ENCODE peak calls at places on chromosomes 12 and 14, in five cellular contexts. T is adrenal gland, Q is cardiac muscle cell, N is GM23338, F is endodermal cell. R is an unnamed sample. For H3K4me1, the result is how much of the 10 kb centered on the place peaks cover.

GRCh38 chr12:96091833-96092232 is 56.4 kb upstream of the LTA4H start:
- DNase-seq in T (no peak), Q (no peak), N (peak), F (peak), R (no peak)

GRCh38 chr14:84454114-84454513 is 1075.8 kb upstream of the FLRT2 start:
- DNase-seq in T (no peak), Q (no peak), N (no peak), F (no peak), R (no peak)

GRCh38 chr12:59636945-59637656 is 41.3 kb downstream of the SLC16A7 start:
- DNase-seq in T (no peak), Q (no peak), N (no peak), F (no peak), R (no peak)

GRCh38 chr14:95774265-95775160 is 60.6 kb upstream of the TCL1A start:
- DNase-seq in T (peak), Q (peak), N (peak), F (peak), R (no peak)

GRCh38 chr14:105563347-105563737 is 37.0 kb downstream of the TMEM121 start:
- DNase-seq in T (no peak), Q (no peak), N (no peak), F (no peak), R (no peak)

GRCh38 chr14:99644723-99645544 is at the start of gene HHIPL1:
- DNase-seq in T (no peak), Q (peak), N (peak), F (peak), R (no peak)

GRCh38 chr14:22099942-22100763 is 426.5 kb upstream of the OR4E1 start:
- DNase-seq in T (peak), Q (peak), N (peak), F (peak), R (no peak)

GRCh38 chr12:34396861-34397590 is 374.7 kb downstream of the ALG10 start:
- DNase-seq in T (peak), Q (no peak), N (no peak), F (peak), R (peak)

GRCh38 chr14:21084988-21085853 is 13.2 kb downstream of the ZNF219 start:
- DNase-seq in T (peak), Q (no peak), N (no peak), F (no peak), R (peak)

GRCh38 chr12:68250454-68250853 is 3.0 kb downstream of the IL22 start:
- DNase-seq in T (no peak), Q (no peak), N (no peak), F (no peak), R (no peak)

GRCh38 chr12:76108356-76108755 is 23.9 kb upstream of the NAP1L1 start:
- DNase-seq in T (no peak), Q (no peak), N (no peak), F (peak), R (no peak)

GRCh38 chr12:25054783-25055144 is 105.9 kb upstream of the BCAT1 start:
- DNase-seq in T (no peak), Q (no peak), N (no peak), F (no peak), R (no peak)

GRCh38 chr12:49623142-49623899 is at the start of gene PRPF40B:
- DNase-seq in T (peak), Q (peak), N (peak), F (peak), R (peak)

GRCh38 chr12:71654200-71654599 is 9.4 kb downstream of the ZFC3H1 start:
- DNase-seq in T (no peak), Q (no peak), N (no peak), F (no peak), R (no peak)

GRCh38 chr12:14275886-14276285 is 89.6 kb upstream of the ATF7IP start:
- DNase-seq in T (no peak), Q (no peak), N (no peak), F (no peak), R (no peak)

GRCh38 chr14:102580552-102581110 is 11.8 kb upstream of the RCOR1 start:
- DNase-seq in T (no peak), Q (no peak), N (no peak), F (no peak), R (no peak)

GRCh38 chr12:15939111-15939510 is 28.0 kb downstream of the DERA start:
- DNase-seq in T (no peak), Q (no peak), N (no peak), F (no peak), R (no peak)

GRCh38 chr12:65022960-65023359 is 98.1 kb downstream of the WIF1 start:
- DNase-seq in T (no peak), Q (no peak), N (no peak), F (no peak), R (no peak)

GRCh38 chr12:45377815-45378214 is 161.9 kb downstream of the ANO6 start:
- DNase-seq in T (no peak), Q (no peak), N (no peak), F (no peak), R (no peak)

GRCh38 chr14:77024171-77024627 is 4.3 kb downstream of the IRF2BPL start:
- DNase-seq in T (peak), Q (peak), N (peak), F (peak), R (peak)

GRCh38 chr12:4119157-4119761 is 154.3 kb upstream of the CCND2 start:
- DNase-seq in T (no peak), Q (no peak), N (no peak), F (no peak), R (no peak)

GRCh38 chr14:95529242-95529641 is 5.6 kb upstream of the GLRX5 start:
- DNase-seq in T (no peak), Q (no peak), N (no peak), F (no peak), R (no peak)

GRCh38 chr12:112514926-112515642 is 96.3 kb downstream of the PTPN11 start:
- DNase-seq in T (no peak), Q (no peak), N (no peak), F (no peak), R (no peak)

GRCh38 chr14:52052289-52052943 is 16.4 kb downstream of the NID2 start:
- DNase-seq in T (no peak), Q (no peak), N (no peak), F (no peak), R (no peak)
- H3K4me1 ChIP-seq in T (under half), Q (half or more), N (under half), F (under half), R (under half)

GRCh38 chr12:12610711-12611110 is 965 bp upstream of the CREBL2 start:
- DNase-seq in T (no peak), Q (no peak), N (no peak), F (no peak), R (no peak)
- H3K27ac ChIP-seq in T (peak), Q (peak), N (peak), F (no peak), R (peak)

GRCh38 chr12:116535241-116535640 is 23.9 kb upstream of the MAP1LC3B2 start:
- DNase-seq in T (no peak), Q (no peak), N (no peak), F (no peak), R (no peak)
- H3K4me1 ChIP-seq in T (under half), Q (under half), N (under half), F (under half), R (under half)

GRCh38 chr14:91395998-91396660 is 21.5 kb downstream of the CCDC88C start:
- DNase-seq in T (no peak), Q (no peak), N (peak), F (peak), R (no peak)
- H3K27ac ChIP-seq in T (no peak), Q (no peak), N (peak), F (no peak), R (no peak)

GRCh38 chr12:120362516-120363273 is 6.3 kb downstream of the MSI1 start:
- DNase-seq in T (no peak), Q (no peak), N (no peak), F (peak), R (no peak)

GRCh38 chr12:120361506-120362208 is 7.3 kb downstream of the MSI1 start:
- DNase-seq in T (peak), Q (peak), N (peak), F (peak), R (no peak)

GRCh38 chr12:120364487-120364886 is 4.5 kb downstream of the MSI1 start:
- DNase-seq in T (no peak), Q (no peak), N (no peak), F (no peak), R (no peak)

GRCh38 chr12:120365675-120366340 is 3.2 kb downstream of the MSI1 start:
- DNase-seq in T (peak), Q (no peak), N (no peak), F (peak), R (no peak)

DNA sequence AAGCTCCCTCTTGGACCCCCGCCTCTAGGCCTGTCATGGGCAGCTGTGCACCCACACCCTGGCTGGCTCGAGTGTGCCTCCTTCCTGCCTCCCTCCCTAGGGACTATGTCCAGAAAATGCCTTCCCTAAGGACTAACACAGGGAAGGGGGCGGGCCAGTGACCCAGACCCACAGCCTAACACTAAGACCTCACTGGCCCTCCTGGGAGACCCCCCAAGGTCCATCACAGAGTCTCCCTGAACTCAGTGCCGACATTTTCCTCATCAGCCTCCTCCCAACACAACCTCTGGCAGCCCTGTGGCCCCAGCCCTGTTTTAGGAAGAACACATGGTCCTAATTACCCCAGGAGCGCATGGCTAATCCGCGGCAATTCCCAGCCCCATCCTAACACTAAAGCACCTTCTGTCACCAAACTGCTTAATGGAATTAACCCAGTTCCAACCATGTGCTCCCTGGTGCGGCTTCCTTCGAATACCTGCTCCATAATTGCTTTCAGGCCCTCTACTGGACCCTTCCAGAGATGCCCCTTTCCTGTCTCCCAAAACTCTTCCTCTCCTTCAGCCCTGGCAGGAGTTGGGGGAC is 5.6 kb downstream of the MSI1 start:
- DNase-seq in T (no peak), Q (no peak), N (peak), F (peak), R (no peak)
- H3K4me1 ChIP-seq in T (under half), Q (under half), N (under half), F (under half), R (under half)

GRCh38 chr14:50792058-50792477 is 38.9 kb downstream of the NIN start:
- DNase-seq in T (no peak), Q (no peak), N (no peak), F (no peak), R (no peak)
- H3K27ac ChIP-seq in T (no peak), Q (no peak), N (no peak), F (no peak), R (no peak)

DNA sequence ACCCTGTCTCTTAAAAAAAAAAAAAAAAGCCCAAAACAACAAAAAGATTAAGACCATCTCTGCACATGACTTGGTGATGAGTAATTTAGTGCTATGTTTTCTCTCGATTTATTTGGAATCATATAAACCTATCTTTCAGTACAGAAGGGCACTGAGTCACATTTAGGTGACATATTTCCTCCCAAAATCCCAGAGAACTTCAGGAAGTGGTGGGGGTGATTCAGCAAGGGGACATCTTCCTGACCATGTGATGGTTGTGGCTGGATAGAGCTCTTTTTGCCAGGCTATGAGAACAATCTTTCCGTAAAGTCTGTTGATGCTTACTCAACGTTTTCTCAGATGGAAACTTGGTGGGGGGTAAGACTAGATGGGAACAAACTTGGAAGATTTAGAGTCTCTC is 50.0 kb downstream of the PPFIBP1 start:
- DNase-seq in T (no peak), Q (no peak), N (no peak), F (no peak), R (no peak)
- H3K4me1 ChIP-seq in T (under half), Q (under half), N (under half), F (under half), R (under half)

GRCh38 chr12:123250471-123251383 is 17.5 kb downstream of the MTRFR start:
- DNase-seq in T (no peak), Q (no peak), N (peak), F (peak), R (peak)

GRCh38 chr12:123245678-123246077 is 12.4 kb downstream of the MTRFR start:
- DNase-seq in T (no peak), Q (no peak), N (no peak), F (no peak), R (no peak)

GRCh38 chr12:123253606-123254459 is 17.8 kb downstream of the CDK2AP1 start:
- DNase-seq in T (no peak), Q (no peak), N (no peak), F (no peak), R (no peak)

GRCh38 chr12:123254853-123255446 is 16.7 kb downstream of the CDK2AP1 start:
- DNase-seq in T (no peak), Q (no peak), N (no peak), F (no peak), R (no peak)

GRCh38 chr12:123251403-123252076 is 18.3 kb downstream of the MTRFR start:
- DNase-seq in T (no peak), Q (no peak), N (no peak), F (peak), R (no peak)
- H3K27ac ChIP-seq in T (no peak), Q (peak), N (peak), F (no peak), R (peak)